ENCODE peak calls at places on chromosomes 6 and 20, in four cellular contexts. One of them, this sample, is unnamed. For H3K36me3, the result is how much of the 10 kb centered on the place peaks cover.

GRCh38 chr6:37546141-37546871 is 46.6 kb upstream of the CCDC167 start:
- DNase-seq in thyroid gland: no peak
- DNase-seq in bronchial epithelial cell: peak
- DNase-seq in esophagus muscularis mucosa: no peak
- DNase-seq in this sample: no peak

GRCh38 chr20:44092551-44093248 is 94.3 kb downstream of the JPH2 start:
- DNase-seq in thyroid gland: no peak
- DNase-seq in bronchial epithelial cell: peak
- DNase-seq in esophagus muscularis mucosa: no peak
- DNase-seq in this sample: no peak

GRCh38 chr6:116840091-116840490 is 11.2 kb upstream of the GPRC6A start:
- DNase-seq in thyroid gland: no peak
- DNase-seq in bronchial epithelial cell: peak
- DNase-seq in esophagus muscularis mucosa: no peak
- DNase-seq in this sample: no peak

GRCh38 chr6:111852704-111853103 is 20.5 kb downstream of the FYN start:
- DNase-seq in thyroid gland: no peak
- DNase-seq in bronchial epithelial cell: peak
- DNase-seq in esophagus muscularis mucosa: no peak
- DNase-seq in this sample: no peak

GRCh38 chr6:43297644-43298564 is at the start of gene SLC22A7:
- DNase-seq in thyroid gland: no peak
- DNase-seq in bronchial epithelial cell: no peak
- DNase-seq in esophagus muscularis mucosa: no peak
- DNase-seq in this sample: peak

GRCh38 chr6:4776967-4777925 is 1.0 kb downstream of the CDYL start:
- DNase-seq in thyroid gland: peak
- DNase-seq in bronchial epithelial cell: peak
- DNase-seq in esophagus muscularis mucosa: no peak
- DNase-seq in this sample: no peak

GRCh38 chr6:150928882-150929281 is 63.4 kb downstream of the MTHFD1L start:
- DNase-seq in thyroid gland: no peak
- DNase-seq in bronchial epithelial cell: no peak
- DNase-seq in esophagus muscularis mucosa: no peak
- DNase-seq in this sample: no peak

GRCh38 chr20:5393218-5393870 is 76.6 kb upstream of the PROKR2 start:
- DNase-seq in thyroid gland: no peak
- DNase-seq in bronchial epithelial cell: no peak
- DNase-seq in esophagus muscularis mucosa: no peak
- DNase-seq in this sample: no peak

GRCh38 chr6:89180971-89181370 is 35.1 kb downstream of the PM20D2 start:
- DNase-seq in thyroid gland: no peak
- DNase-seq in bronchial epithelial cell: no peak
- DNase-seq in esophagus muscularis mucosa: no peak
- DNase-seq in this sample: no peak

GRCh38 chr6:6033858-6034257 is 27.1 kb upstream of the NRN1 start:
- DNase-seq in thyroid gland: no peak
- DNase-seq in bronchial epithelial cell: no peak
- DNase-seq in esophagus muscularis mucosa: no peak
- DNase-seq in this sample: no peak

GRCh38 chr6:134724653-134725340 is 225.1 kb downstream of the ALDH8A1 start:
- DNase-seq in thyroid gland: no peak
- DNase-seq in bronchial epithelial cell: no peak
- DNase-seq in esophagus muscularis mucosa: no peak
- DNase-seq in this sample: no peak

GRCh38 chr6:53199156-53199555 is 50.5 kb upstream of the GCM1 start:
- DNase-seq in thyroid gland: no peak
- DNase-seq in bronchial epithelial cell: no peak
- DNase-seq in esophagus muscularis mucosa: no peak
- DNase-seq in this sample: no peak

GRCh38 chr6:15956205-15957106 is 172.4 kb upstream of the MYLIP start:
- DNase-seq in thyroid gland: peak
- DNase-seq in bronchial epithelial cell: no peak
- DNase-seq in esophagus muscularis mucosa: no peak
- DNase-seq in this sample: peak

GRCh38 chr20:354298-354977 is 7.5 kb downstream of the NRSN2 start:
- DNase-seq in thyroid gland: peak
- DNase-seq in bronchial epithelial cell: peak
- DNase-seq in esophagus muscularis mucosa: no peak
- DNase-seq in this sample: peak

GRCh38 chr6:125836466-125836865 is 45.7 kb downstream of the NCOA7 start:
- DNase-seq in thyroid gland: no peak
- DNase-seq in bronchial epithelial cell: no peak
- DNase-seq in esophagus muscularis mucosa: no peak
- DNase-seq in this sample: no peak

GRCh38 chr20:51579137-51579536 is 36.6 kb upstream of the NFATC2 start:
- DNase-seq in thyroid gland: no peak
- DNase-seq in bronchial epithelial cell: no peak
- DNase-seq in esophagus muscularis mucosa: no peak
- DNase-seq in this sample: no peak

GRCh38 chr6:142857609-142858195 is 87.3 kb downstream of the HIVEP2 start:
- DNase-seq in thyroid gland: no peak
- DNase-seq in bronchial epithelial cell: no peak
- DNase-seq in esophagus muscularis mucosa: no peak
- DNase-seq in this sample: no peak

GRCh38 chr6:15073883-15074465 is 171.9 kb upstream of the JARID2 start:
- DNase-seq in thyroid gland: no peak
- DNase-seq in bronchial epithelial cell: no peak
- DNase-seq in esophagus muscularis mucosa: no peak
- DNase-seq in this sample: no peak

GRCh38 chr20:46083101-46083500 is 6.7 kb downstream of the NCOA5 start:
- DNase-seq in thyroid gland: no peak
- DNase-seq in bronchial epithelial cell: no peak
- DNase-seq in esophagus muscularis mucosa: no peak
- DNase-seq in this sample: no peak

GRCh38 chr6:404685-405423 is 13.3 kb downstream of the IRF4 start:
- DNase-seq in thyroid gland: no peak
- DNase-seq in bronchial epithelial cell: no peak
- DNase-seq in esophagus muscularis mucosa: no peak
- DNase-seq in this sample: no peak

GRCh38 chr6:127341471-127342202 is 1.8 kb downstream of the ECHDC1 start:
- DNase-seq in thyroid gland: no peak
- DNase-seq in bronchial epithelial cell: no peak
- DNase-seq in esophagus muscularis mucosa: no peak
- DNase-seq in this sample: no peak

GRCh38 chr6:144123836-144124235 is 26.5 kb upstream of the STX11 start:
- DNase-seq in thyroid gland: no peak
- DNase-seq in bronchial epithelial cell: no peak
- DNase-seq in esophagus muscularis mucosa: no peak
- DNase-seq in this sample: no peak

GRCh38 chr6:156747715-156748114 is 29.5 kb upstream of the ARID1B start:
- DNase-seq in thyroid gland: no peak
- DNase-seq in bronchial epithelial cell: no peak
- DNase-seq in esophagus muscularis mucosa: no peak
- DNase-seq in this sample: no peak

GRCh38 chr20:60010689-60011417 is 52.6 kb downstream of the CDH26 start:
- DNase-seq in thyroid gland: no peak
- DNase-seq in bronchial epithelial cell: no peak
- DNase-seq in esophagus muscularis mucosa: peak
- DNase-seq in this sample: no peak

GRCh38 chr20:60009318-60009717 is 51.1 kb downstream of the CDH26 start:
- DNase-seq in thyroid gland: peak
- DNase-seq in bronchial epithelial cell: no peak
- DNase-seq in esophagus muscularis mucosa: peak
- DNase-seq in this sample: no peak

GRCh38 chr20:60008130-60008808 is 50.0 kb downstream of the CDH26 start:
- DNase-seq in thyroid gland: no peak
- DNase-seq in bronchial epithelial cell: no peak
- DNase-seq in esophagus muscularis mucosa: peak
- DNase-seq in this sample: no peak

GRCh38 chr20:60011512-60012507 is 53.6 kb downstream of the CDH26 start:
- DNase-seq in thyroid gland: no peak
- DNase-seq in bronchial epithelial cell: no peak
- DNase-seq in esophagus muscularis mucosa: peak
- DNase-seq in this sample: no peak

DNA sequence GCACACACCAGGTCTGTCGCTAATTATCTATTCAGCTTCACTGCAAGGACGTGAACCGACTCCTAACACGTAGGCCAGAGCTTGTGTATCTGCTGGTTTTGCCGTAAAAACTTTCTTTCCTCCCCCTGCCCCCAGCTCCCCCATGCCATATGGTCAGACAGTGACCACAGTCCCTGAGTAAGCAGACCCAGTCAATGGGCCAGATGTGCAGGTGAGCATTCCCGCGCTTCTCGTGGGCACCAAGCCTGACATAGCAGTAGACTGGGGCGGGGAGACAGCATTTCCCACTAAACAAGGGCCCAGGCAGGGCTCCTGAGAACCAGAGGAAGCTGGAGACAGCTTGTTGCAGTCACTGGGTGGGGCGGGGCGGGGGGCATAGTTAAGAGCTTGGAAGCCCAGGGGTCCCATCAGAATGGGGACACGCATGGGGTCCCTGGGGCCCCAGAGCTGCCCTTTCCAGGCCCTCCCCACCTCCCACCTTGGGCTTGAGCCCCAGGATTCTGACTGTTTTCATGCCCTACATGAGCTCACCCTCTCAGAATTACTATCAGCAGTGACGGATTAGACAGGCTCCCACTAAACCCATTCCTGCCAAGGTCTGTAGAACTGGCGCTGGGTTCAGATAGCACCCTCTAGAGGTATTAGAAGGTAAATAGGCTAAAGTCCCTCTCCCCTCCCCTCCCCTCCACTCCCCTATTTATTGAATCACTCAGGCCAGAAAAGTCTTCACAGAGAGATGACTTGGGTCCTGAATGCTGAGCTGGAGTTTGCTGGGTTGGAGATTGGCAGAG is 51.8 kb downstream of the CDH26 start:
- DNase-seq in thyroid gland: no peak
- DNase-seq in bronchial epithelial cell: no peak
- DNase-seq in esophagus muscularis mucosa: peak
- DNase-seq in this sample: no peak
- H3K36me3 ChIP-seq in thyroid gland: under half
- H3K36me3 ChIP-seq in bronchial epithelial cell: under half
- H3K36me3 ChIP-seq in esophagus muscularis mucosa: under half
- H3K36me3 ChIP-seq in this sample: under half

DNA sequence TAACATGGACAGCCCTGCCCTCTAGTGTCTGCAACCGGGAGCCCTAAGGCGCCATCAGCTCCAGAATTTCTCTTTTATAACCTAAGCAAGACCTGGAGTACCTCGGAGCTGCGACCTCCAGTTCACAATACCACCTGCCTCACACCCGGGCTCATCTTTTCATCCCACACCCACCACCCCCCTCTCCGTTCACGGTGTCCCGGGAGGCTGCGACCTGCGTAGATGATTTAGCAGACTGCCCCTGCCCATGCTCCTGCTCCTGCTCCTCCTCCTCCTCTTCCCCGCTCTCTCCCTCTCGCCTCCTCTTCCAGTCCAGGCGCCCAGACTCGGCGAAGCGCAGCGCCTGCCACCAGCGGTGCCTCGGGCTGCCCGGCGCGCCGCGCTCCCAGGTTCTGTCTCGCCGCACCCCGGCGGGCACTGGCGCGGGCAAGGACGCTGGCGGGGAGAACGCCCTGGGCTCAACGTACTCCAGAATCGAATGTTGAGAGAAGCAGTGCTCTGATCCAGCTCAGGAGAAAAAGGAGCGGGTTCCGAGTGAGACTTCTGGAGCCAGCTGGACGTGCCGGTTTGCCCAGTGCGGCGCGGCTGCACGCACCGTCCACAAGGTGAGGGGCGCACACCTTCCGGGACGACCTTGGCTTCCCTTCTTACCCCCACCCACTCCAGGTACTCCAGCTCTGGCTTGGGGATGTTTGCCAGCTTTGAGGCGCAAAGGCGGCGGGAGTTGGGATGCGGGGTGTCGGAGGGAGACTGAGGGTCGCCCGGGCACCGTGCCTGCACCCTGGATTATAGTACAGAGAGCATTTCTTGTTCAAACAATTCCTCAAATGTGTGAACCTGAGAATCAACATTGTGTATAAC is at the start of gene HTR1E:
- DNase-seq in thyroid gland: peak
- DNase-seq in bronchial epithelial cell: peak
- DNase-seq in esophagus muscularis mucosa: peak
- DNase-seq in this sample: peak
- H3K4me3 ChIP-seq in thyroid gland: no peak
- H3K4me3 ChIP-seq in bronchial epithelial cell: peak
- H3K4me3 ChIP-seq in esophagus muscularis mucosa: peak
- H3K4me3 ChIP-seq in this sample: no peak

DNA sequence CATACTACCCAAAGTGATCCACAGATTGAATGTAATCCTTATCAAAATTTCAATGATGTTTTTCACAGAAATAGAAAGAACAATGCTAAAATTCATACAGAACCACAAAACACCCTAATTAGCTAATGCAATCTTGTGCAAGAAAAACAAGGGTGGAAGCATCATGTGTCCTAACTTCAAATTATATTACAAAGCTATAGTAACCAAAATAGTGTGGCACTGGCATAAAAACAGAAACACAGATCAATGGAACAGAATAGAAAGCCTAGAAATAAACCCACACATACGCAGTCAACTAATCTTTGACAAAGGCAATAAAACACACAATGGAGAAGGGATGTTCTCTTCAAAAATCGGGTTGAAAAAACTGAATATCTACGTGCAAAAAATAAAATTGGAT is 131.1 kb downstream of the TASP1 start:
- DNase-seq in thyroid gland: no peak
- DNase-seq in bronchial epithelial cell: no peak
- DNase-seq in esophagus muscularis mucosa: no peak
- DNase-seq in this sample: no peak
- H3K36me3 ChIP-seq in thyroid gland: under half
- H3K36me3 ChIP-seq in bronchial epithelial cell: under half
- H3K36me3 ChIP-seq in esophagus muscularis mucosa: under half
- H3K36me3 ChIP-seq in this sample: under half

DNA sequence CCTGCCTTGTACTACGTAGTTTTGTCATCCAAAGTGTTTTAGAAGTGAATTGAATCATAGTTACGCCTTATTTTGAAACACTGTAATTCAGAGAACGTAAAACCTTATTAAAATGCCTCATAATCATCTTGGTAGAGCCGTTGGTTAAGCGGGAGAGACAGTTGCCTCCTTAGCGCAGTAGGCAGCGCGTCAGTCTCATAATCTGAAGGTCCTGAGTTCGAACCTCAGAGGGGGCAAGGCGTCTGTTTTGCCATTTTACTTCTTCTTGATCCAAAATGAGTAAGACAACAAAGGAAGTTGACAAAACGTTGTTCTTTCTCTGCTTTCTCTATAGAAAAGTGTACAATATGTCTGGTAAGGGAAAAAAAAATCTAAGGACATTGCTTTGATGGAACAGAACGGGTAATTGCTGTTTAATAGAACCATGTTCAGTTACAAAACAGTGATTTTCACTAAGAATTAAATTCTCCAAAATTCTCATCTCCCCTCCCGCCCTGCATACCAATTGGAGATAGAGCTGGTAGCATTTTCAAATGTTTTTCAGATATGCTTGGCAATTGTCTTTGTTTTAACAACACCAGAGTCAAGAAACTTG is 20.7 kb upstream of the TRIM27 start:
- DNase-seq in thyroid gland: peak
- DNase-seq in bronchial epithelial cell: peak
- DNase-seq in esophagus muscularis mucosa: no peak
- DNase-seq in this sample: peak
- H3K4me3 ChIP-seq in thyroid gland: no peak
- H3K4me3 ChIP-seq in bronchial epithelial cell: peak
- H3K4me3 ChIP-seq in esophagus muscularis mucosa: peak
- H3K4me3 ChIP-seq in this sample: no peak

GRCh38 chr20:38999217-38999616 is 37.1 kb downstream of the DHX35 start:
- DNase-seq in thyroid gland: no peak
- DNase-seq in bronchial epithelial cell: no peak
- DNase-seq in esophagus muscularis mucosa: no peak
- DNase-seq in this sample: no peak
- H3K36me3 ChIP-seq in thyroid gland: under half
- H3K36me3 ChIP-seq in bronchial epithelial cell: under half
- H3K36me3 ChIP-seq in esophagus muscularis mucosa: half or more
- H3K36me3 ChIP-seq in this sample: under half

This sample was measured in body of pancreas.